ENCODE peak calls at places on chromosomes 6 and 20, in eight cellular contexts. S is naive thymus-derived CD4-positive, alpha-beta T cell; D is pancreas; I is keratinocyte; P is brain microvascular endothelial cell; V is neural progenitor cell; R is CD8-positive, alpha-beta memory T cell; K is HCT116. L is an unnamed sample.

GRCh38 chr6:89986650-89987074 is 92.4 kb downstream of the GJA10 start:
- DNase-seq in K (no peak), V (peak), S (no peak), D (no peak), R (no peak), P (peak), I (no peak), L (no peak)

GRCh38 chr6:10383312-10384063 is 31.4 kb downstream of the TFAP2A start:
- DNase-seq in V (peak), I (no peak), D (no peak), K (peak), R (no peak), S (no peak), P (no peak), L (no peak)

GRCh38 chr6:28693033-28693750 is 167.5 kb downstream of the GPX5 start:
- DNase-seq in I (no peak), R (no peak), P (peak), V (peak), S (no peak), K (no peak), D (no peak), L (no peak)

GRCh38 chr20:58891686-58892125 is 39.2 kb downstream of the GNAS start:
- DNase-seq in K (no peak), S (no peak), V (peak), I (no peak), D (peak), R (peak), P (no peak), L (peak)

GRCh38 chr6:156883497-156884252 is 106.5 kb downstream of the ARID1B start:
- DNase-seq in P (no peak), I (no peak), K (no peak), V (no peak), S (no peak), R (no peak), D (peak), L (peak)

GRCh38 chr6:160263214-160263939 is 4.8 kb upstream of the SLC22A2 start:
- DNase-seq in K (no peak), R (no peak), D (no peak), P (no peak), I (no peak), S (no peak), V (no peak), L (no peak)

GRCh38 chr20:12976720-12977633 is 31.8 kb upstream of the SPTLC3 start:
- DNase-seq in D (no peak), V (no peak), I (no peak), P (no peak), S (no peak), R (no peak), K (no peak), L (no peak)

GRCh38 chr6:53440331-53440730 is 91.6 kb upstream of the ELOVL5 start:
- DNase-seq in K (no peak), D (no peak), S (no peak), P (no peak), R (no peak), I (no peak), V (no peak), L (no peak)

GRCh38 chr6:20538131-20538662 is 3.9 kb downstream of the CDKAL1 start:
- DNase-seq in V (peak), D (no peak), K (no peak), S (no peak), I (no peak), P (no peak), R (no peak), L (no peak)

GRCh38 chr6:106913676-106914280 is 60.8 kb downstream of the CD24 start:
- DNase-seq in K (no peak), R (no peak), D (no peak), V (no peak), P (no peak), S (no peak), I (peak), L (no peak)

GRCh38 chr6:21022343-21023107 is 488.3 kb downstream of the CDKAL1 start:
- DNase-seq in K (peak), I (peak), P (peak), S (no peak), V (peak), D (peak), R (no peak), L (no peak)

GRCh38 chr20:2335096-2335495 is 39.3 kb downstream of the TGM3 start:
- DNase-seq in P (no peak), V (no peak), I (no peak), R (no peak), D (no peak), S (no peak), K (no peak), L (no peak)

GRCh38 chr6:9789201-9789600 is 625.7 kb downstream of the TFAP2A start:
- DNase-seq in K (no peak), S (no peak), V (no peak), P (peak), D (no peak), I (no peak), R (no peak), L (no peak)

GRCh38 chr6:131949615-131949908 is 1.6 kb downstream of the CCN2 start:
- DNase-seq in D (no peak), I (no peak), K (no peak), P (no peak), S (no peak), R (no peak), V (no peak), L (no peak)

GRCh38 chr20:19749537-19749936 is 8.5 kb upstream of the RIN2 start:
- DNase-seq in S (no peak), K (no peak), R (no peak), V (no peak), P (no peak), D (no peak), I (no peak), L (no peak)

GRCh38 chr20:23967616-23967979 is 21.0 kb downstream of the GGTLC1 start:
- DNase-seq in P (no peak), K (no peak), V (no peak), D (no peak), S (no peak), R (no peak), I (no peak), L (no peak)

GRCh38 chr6:15301179-15302006 is 55.5 kb downstream of the JARID2 start:
- DNase-seq in R (no peak), D (no peak), P (no peak), K (no peak), V (no peak), I (no peak), S (no peak), L (no peak)

GRCh38 chr6:30520480-30520992 is 31.2 kb downstream of the HLA-E start:
- DNase-seq in R (no peak), K (no peak), I (no peak), V (no peak), P (no peak), S (no peak), D (no peak), L (no peak)

GRCh38 chr20:51447097-51447764 is 95.3 kb downstream of the NFATC2 start:
- DNase-seq in S (no peak), I (no peak), R (no peak), V (peak), P (peak), K (peak), D (no peak), L (no peak)

GRCh38 chr6:5996701-5997419 is 9.9 kb downstream of the NRN1 start:
- DNase-seq in V (peak), K (no peak), S (peak), R (no peak), D (no peak), I (no peak), P (peak), L (no peak)

GRCh38 chr6:146582857-146583256 is 15.9 kb upstream of the ADGB start:
- DNase-seq in S (no peak), I (no peak), P (no peak), V (no peak), K (no peak), D (peak), R (no peak), L (no peak)

GRCh38 chr6:132964868-132965382 is 150.6 kb downstream of the RPS12 start:
- DNase-seq in P (peak), R (no peak), I (no peak), S (no peak), V (no peak), D (no peak), K (no peak), L (no peak)

GRCh38 chr6:29762051-29762450 is 38.8 kb downstream of the HLA-F start:
- DNase-seq in I (no peak), P (no peak), V (no peak), R (no peak), K (no peak), D (no peak), S (peak), L (no peak)

GRCh38 chr6:56370591-56371198 is 123.3 kb upstream of the COL21A1 start:
- DNase-seq in I (peak), P (peak), V (no peak), K (no peak), S (no peak), D (no peak), R (no peak), L (no peak)

GRCh38 chr6:167407239-167408064 is 82.6 kb downstream of the TTLL2 start:
- DNase-seq in V (no peak), I (no peak), S (no peak), K (no peak), R (no peak), P (no peak), D (no peak), L (no peak)

GRCh38 chr6:113854531-113855499 is 2.3 kb upstream of the MARCKS start:
- DNase-seq in P (peak), R (no peak), I (no peak), V (peak), K (no peak), D (peak), S (no peak), L (peak)

DNA sequence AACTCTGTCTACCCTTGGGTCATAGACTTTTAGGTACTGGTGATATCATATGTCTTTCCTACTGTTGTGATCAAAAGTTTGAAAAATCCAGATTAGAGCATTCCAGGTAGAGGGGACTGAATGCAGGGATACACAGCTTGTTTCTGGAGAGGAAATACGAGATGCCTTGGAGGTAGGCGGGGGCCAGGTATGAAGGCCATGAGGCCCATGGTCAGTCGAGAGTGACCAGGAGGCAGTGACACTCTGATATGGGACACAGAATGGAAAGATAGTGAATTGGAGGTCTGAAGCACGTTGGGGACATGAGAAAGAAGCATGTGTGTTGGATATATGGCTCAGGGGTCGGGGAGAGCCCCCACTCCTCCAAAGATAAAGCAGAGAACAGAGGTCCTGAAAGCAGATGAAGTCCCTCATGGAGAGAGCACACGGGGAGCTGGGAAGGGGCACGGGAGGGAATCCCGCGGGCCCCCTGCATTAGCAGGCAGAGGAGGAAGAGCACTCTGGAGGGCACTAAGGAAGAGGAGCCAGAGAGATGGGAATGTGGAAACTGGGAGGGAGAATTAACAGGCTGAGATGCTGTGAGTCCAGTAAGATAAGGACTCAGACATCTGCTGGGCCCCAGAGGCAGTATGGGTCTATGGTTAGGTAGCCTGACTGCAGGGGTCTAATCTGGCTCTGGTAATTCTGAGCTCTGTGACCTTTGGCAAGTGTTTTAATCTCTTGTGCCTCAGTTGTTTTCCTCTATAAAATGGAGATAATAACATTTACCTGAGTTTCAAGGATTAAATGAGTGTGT is 15.9 kb upstream of the SRSF3 start:
- DNase-seq in S (no peak), I (no peak), K (no peak), R (no peak), P (no peak), D (no peak), V (no peak), L (no peak)
- H3K27ac ChIP-seq in S (no peak), I (peak), K (peak), R (no peak), P (no peak), D (no peak), V (no peak), L (no peak)

DNA sequence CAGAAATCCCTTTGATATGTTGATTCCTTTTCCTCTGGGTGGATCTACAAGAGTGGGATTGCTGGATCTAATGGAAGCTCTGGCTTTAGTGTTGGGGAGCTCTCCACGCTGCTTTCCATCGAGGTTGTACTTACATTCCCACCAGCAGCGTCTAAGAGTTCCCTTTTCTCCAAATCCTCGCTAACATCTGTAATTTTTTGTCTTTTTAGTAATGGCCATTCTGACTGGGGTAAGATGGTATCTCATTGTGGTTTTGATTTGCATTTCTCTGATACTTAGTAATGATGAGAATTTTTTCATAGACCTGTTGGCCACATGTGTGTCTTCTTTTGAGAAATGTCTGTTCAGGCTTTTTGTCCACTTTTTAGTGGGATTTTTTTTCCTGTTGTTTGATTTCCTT is 103.9 kb downstream of the PSMB1 start:
- DNase-seq in S (no peak), V (no peak), D (no peak), R (no peak), K (no peak), I (no peak), P (no peak), L (no peak)
- H3K27ac ChIP-seq in S (no peak), V (no peak), D (no peak), R (no peak), K (no peak), I (no peak), P (no peak), L (no peak)

GRCh38 chr6:134056046-134056445 is 3.6 kb upstream of the SLC2A12 start:
- DNase-seq in D (no peak), R (no peak), K (no peak), P (no peak), V (peak), S (no peak), I (no peak), L (no peak)

GRCh38 chr6:134057478-134057877 is 5.1 kb upstream of the SLC2A12 start:
- DNase-seq in I (peak), V (no peak), P (no peak), S (no peak), R (no peak), K (no peak), D (no peak), L (no peak)

GRCh38 chr6:134061440-134061839 is 9.0 kb upstream of the SLC2A12 start:
- DNase-seq in R (no peak), P (no peak), V (no peak), I (no peak), S (no peak), K (no peak), D (no peak), L (no peak)

GRCh38 chr6:134060491-134061106 is 8.2 kb upstream of the SLC2A12 start:
- DNase-seq in I (no peak), P (peak), S (no peak), R (no peak), K (no peak), D (no peak), V (peak), L (no peak)

GRCh38 chr6:134058622-134059366 is 6.4 kb upstream of the SLC2A12 start:
- DNase-seq in P (no peak), I (no peak), S (no peak), R (no peak), K (no peak), V (no peak), D (no peak), L (no peak)
- H3K27ac ChIP-seq in P (no peak), I (peak), S (no peak), R (no peak), K (no peak), V (no peak), D (no peak), L (no peak)

DNA sequence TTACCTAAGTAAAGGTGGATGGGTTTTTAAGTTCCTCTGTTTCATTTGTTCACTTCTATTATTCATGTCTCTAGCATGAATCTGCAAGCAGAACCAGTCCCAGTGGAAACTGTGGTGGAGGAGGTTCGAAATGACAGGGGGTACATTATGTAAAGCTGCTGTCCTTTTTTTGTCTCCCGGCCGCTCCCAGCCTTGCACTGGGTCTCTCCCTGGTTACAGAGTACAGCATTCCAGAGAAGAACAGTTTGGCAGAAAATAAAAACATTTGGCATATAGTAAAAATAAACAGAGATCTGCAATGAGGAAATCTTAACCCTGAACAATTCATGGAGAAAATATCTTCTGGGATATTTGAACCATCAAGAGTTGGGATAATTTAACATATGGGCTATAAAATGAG is 34.6 kb upstream of the TAGAP start:
- DNase-seq in I (no peak), S (no peak), K (no peak), D (no peak), R (no peak), P (no peak), V (no peak), L (no peak)
- H3K27ac ChIP-seq in I (no peak), S (no peak), K (no peak), D (no peak), R (no peak), P (no peak), V (no peak), L (no peak)

GRCh38 chr6:126788961-126789365 is 329.5 kb upstream of the RSPO3 start:
- DNase-seq in V (no peak), P (no peak), K (no peak), I (no peak), R (no peak), S (no peak), D (no peak), L (no peak)

GRCh38 chr6:126792340-126792739 is 326.1 kb upstream of the RSPO3 start:
- DNase-seq in I (no peak), S (no peak), V (no peak), P (no peak), D (no peak), R (no peak), K (no peak), L (no peak)

GRCh38 chr6:126786262-126786661 is 332.2 kb upstream of the RSPO3 start:
- DNase-seq in V (no peak), I (no peak), R (no peak), D (no peak), S (no peak), K (no peak), P (no peak), L (no peak)

GRCh38 chr6:126787635-126788034 is 330.8 kb upstream of the RSPO3 start:
- DNase-seq in V (no peak), D (no peak), S (no peak), P (no peak), R (no peak), K (no peak), I (no peak), L (no peak)
- H3K27ac ChIP-seq in V (no peak), D (no peak), S (no peak), P (no peak), R (no peak), K (no peak), I (no peak), L (no peak)

GRCh38 chr6:46510656-46511055 is 19.4 kb upstream of the RCAN2 start:
- DNase-seq in V (no peak), I (no peak), D (no peak), K (no peak), P (peak), S (no peak), R (no peak), L (no peak)

GRCh38 chr6:46507426-46507825 is 16.2 kb upstream of the RCAN2 start:
- DNase-seq in D (no peak), V (no peak), P (no peak), S (no peak), I (no peak), R (no peak), K (no peak), L (no peak)

GRCh38 chr6:46509981-46510510 is 18.8 kb upstream of the RCAN2 start:
- DNase-seq in K (no peak), P (no peak), S (no peak), V (no peak), R (no peak), I (no peak), D (no peak), L (no peak)

GRCh38 chr6:46511320-46511719 is 20.1 kb upstream of the RCAN2 start:
- DNase-seq in D (no peak), S (no peak), K (no peak), P (no peak), R (no peak), I (no peak), V (no peak), L (no peak)

GRCh38 chr6:46509063-46509462 is 17.8 kb upstream of the RCAN2 start:
- DNase-seq in I (no peak), V (no peak), P (no peak), R (no peak), S (no peak), D (no peak), K (no peak), L (no peak)
- H3K27ac ChIP-seq in I (no peak), V (no peak), P (no peak), R (no peak), S (no peak), D (peak), K (no peak), L (no peak)